ENCODE peak calls at places on chromosomes 4 and X, in five cellular contexts. One of them, this sample, is unnamed.

GRCh38 chr4:153934689-153935017 is 145.8 kb upstream of the SFRP2 start:
- DNase-seq in DND-41: no peak
- DNase-seq in A549: no peak
- DNase-seq in aorta: no peak
- DNase-seq in hepatocyte: no peak
- DNase-seq in this sample: no peak

GRCh38 chr4:21802406-21802805 is 146.2 kb downstream of the KCNIP4 start:
- DNase-seq in DND-41: no peak
- DNase-seq in A549: peak; percentile 5
- DNase-seq in aorta: no peak
- DNase-seq in hepatocyte: no peak
- DNase-seq in this sample: no peak

GRCh38 chr4:148030486-148030885 is 298.6 kb downstream of the ARHGAP10 start:
- DNase-seq in DND-41: no peak
- DNase-seq in A549: no peak
- DNase-seq in aorta: no peak
- DNase-seq in hepatocyte: no peak
- DNase-seq in this sample: no peak

GRCh38 chr4:110032603-110033002 is 119.9 kb downstream of the EGF start:
- DNase-seq in DND-41: peak; percentile 62
- DNase-seq in A549: no peak
- DNase-seq in aorta: no peak
- DNase-seq in hepatocyte: no peak
- DNase-seq in this sample: no peak

GRCh38 chr4:37858877-37859276 is 32.0 kb upstream of the TBC1D1 start:
- DNase-seq in DND-41: no peak
- DNase-seq in A549: no peak
- DNase-seq in aorta: no peak
- DNase-seq in hepatocyte: no peak
- DNase-seq in this sample: no peak

GRCh38 chr4:62454535-62454934 is 1254.4 kb downstream of the ADGRL3 start:
- DNase-seq in DND-41: no peak
- DNase-seq in A549: no peak
- DNase-seq in aorta: no peak
- DNase-seq in hepatocyte: no peak
- DNase-seq in this sample: no peak

GRCh38 chrX:31366076-31366475 is 294.2 kb upstream of the FTHL17 start:
- DNase-seq in DND-41: no peak
- DNase-seq in A549: no peak
- DNase-seq in aorta: no peak
- DNase-seq in hepatocyte: no peak
- DNase-seq in this sample: no peak

GRCh38 chrX:370244-370962 is 16.3 kb downstream of the PPP2R3B start:
- DNase-seq in DND-41: no peak
- DNase-seq in A549: no peak
- DNase-seq in aorta: no peak
- DNase-seq in hepatocyte: no peak
- DNase-seq in this sample: no peak

DNA sequence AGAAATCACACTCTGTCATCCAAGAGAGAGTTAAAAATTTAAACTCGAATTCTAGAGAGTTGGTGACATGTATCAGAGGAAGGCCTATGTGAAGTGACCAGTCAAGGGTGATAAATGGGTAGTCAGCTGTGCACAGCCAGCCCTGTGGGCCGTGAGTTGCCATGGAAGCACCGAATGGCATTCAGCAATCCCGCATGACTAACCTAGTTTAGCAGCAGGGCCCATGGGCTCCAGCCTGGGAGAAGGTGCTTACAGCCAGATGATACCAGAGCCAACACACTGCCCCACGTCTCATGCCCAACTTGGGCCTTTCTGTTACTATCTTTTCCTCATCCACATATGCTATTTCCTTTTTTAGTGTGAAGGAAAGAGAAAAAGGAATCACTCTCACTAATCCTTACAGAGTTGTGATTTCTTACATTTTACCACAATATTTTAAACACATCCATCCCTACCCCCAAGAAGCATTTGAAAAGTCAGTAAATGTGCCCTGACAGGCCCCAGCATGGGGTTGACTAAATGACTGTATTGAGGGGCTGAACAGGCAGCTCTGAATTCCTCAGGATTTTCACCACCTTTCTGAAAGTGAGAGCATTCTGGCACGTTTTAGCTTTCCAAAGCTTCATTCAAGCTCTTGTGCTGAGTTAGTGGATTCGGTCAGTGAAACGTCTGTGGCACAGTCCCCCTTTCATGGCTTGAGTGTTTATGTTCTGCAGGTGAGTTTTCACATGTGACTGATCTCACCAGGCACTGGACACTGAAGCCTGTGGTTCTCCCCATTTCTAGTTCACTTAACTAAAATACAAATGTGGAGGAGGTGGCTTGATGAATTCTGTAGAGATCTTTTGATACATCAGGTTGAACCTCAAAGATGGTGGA is 104.3 kb downstream of the AFF1 start:
- DNase-seq in DND-41: no peak
- DNase-seq in A549: peak; percentile 54
- DNase-seq in aorta: peak; percentile 90
- DNase-seq in hepatocyte: peak; percentile 54
- DNase-seq in this sample: peak; percentile 43
- H3K4me1 ChIP-seq in DND-41: peaks cover 11% of the 10 kb centered on the region
- H3K4me1 ChIP-seq in A549: peaks cover 54% of the 10 kb centered on the region
- H3K4me1 ChIP-seq in aorta: peaks cover 24% of the 10 kb centered on the region
- H3K4me1 ChIP-seq in hepatocyte: peaks cover 15% of the 10 kb centered on the region
- H3K4me1 ChIP-seq in this sample: peaks cover 88% of the 10 kb centered on the region

DNA sequence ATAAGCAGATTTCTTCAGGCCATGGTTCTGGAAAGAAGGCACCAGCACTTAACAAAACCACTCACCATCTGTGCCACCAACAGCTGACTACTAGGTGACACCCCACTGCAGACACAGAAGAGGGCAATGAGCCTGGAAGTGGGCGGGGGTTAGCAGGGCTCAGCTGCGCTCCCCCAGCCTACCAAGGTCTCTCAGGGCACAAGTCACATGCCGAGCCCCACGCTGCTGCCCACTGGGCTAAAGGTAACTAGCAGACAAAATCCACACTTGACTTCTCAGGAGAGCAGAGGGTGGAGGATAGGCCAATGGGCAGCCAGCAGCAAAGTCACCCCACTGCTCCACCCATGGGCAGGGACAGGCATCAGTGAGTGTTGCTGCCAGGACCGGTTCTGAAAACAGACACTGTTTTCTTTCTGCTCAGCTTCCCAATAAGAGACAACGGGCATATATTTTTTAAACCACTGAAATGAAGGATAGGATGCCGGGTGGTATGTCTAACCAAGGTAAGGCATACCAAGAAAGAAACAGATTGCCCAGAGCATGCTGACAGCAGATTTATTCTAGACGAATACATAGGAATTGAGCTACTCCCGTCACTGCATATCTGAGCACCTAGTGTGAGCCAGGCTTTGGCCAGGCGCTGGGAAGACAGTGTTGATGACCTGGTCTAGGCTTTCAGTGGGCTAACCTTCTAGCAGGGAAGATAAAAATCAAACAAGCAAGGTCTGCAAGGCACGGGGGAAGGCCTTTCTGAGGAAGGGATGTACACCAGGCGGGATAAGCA is 20.1 kb downstream of the ACSL1 start:
- DNase-seq in DND-41: no peak
- DNase-seq in A549: no peak
- DNase-seq in aorta: no peak
- DNase-seq in hepatocyte: peak; percentile 57
- DNase-seq in this sample: peak; percentile 44
- H3K4me1 ChIP-seq in DND-41: no peaks in the 10 kb centered on the region
- H3K4me1 ChIP-seq in A549: peaks cover 32% of the 10 kb centered on the region
- H3K4me1 ChIP-seq in aorta: peaks cover 4% of the 10 kb centered on the region
- H3K4me1 ChIP-seq in hepatocyte: peaks cover 47% of the 10 kb centered on the region
- H3K4me1 ChIP-seq in this sample: peaks cover 23% of the 10 kb centered on the region

GRCh38 chr4:119212251-119212963 is at the start of gene USP53:
- DNase-seq in DND-41: no peak
- DNase-seq in A549: peak; percentile 87
- DNase-seq in aorta: peak; percentile 99
- DNase-seq in hepatocyte: peak; percentile 99
- DNase-seq in this sample: peak; percentile 99

GRCh38 chr4:119221412-119221811 is 8.9 kb downstream of the USP53 start:
- DNase-seq in DND-41: no peak
- DNase-seq in A549: no peak
- DNase-seq in aorta: no peak
- DNase-seq in hepatocyte: no peak
- DNase-seq in this sample: no peak

GRCh38 chr4:119212964-119213606 is 572 bp downstream of the USP53 start:
- DNase-seq in DND-41: no peak
- DNase-seq in A549: peak; percentile 68
- DNase-seq in aorta: peak; percentile 96
- DNase-seq in hepatocyte: peak; percentile 90
- DNase-seq in this sample: peak; percentile 85

DNA sequence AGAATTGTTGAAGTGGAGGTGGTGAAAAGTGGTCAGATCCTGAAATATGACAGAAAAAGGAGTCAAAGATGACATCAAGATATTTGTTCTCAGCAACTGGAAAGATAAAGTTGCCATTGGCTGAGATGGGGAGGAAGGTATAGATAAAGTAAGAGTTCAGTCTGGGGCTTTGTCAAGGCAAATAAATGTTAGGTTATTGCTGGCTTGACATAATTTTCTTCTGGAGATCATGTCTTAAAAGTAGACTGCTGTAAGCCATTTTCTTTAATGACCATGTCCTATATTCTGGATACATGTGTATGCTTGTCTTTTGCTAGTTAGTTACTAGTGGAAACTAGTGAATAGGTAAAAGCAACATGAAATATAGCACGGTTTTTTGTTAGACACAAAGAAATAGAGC is 5.6 kb downstream of the USP53 start:
- DNase-seq in DND-41: no peak
- DNase-seq in A549: no peak
- DNase-seq in aorta: no peak
- DNase-seq in hepatocyte: no peak
- DNase-seq in this sample: no peak
- H3K4me1 ChIP-seq in DND-41: no peaks in the 10 kb centered on the region
- H3K4me1 ChIP-seq in A549: peaks cover 36% of the 10 kb centered on the region
- H3K4me1 ChIP-seq in aorta: peaks cover 9% of the 10 kb centered on the region
- H3K4me1 ChIP-seq in hepatocyte: no peaks in the 10 kb centered on the region
- H3K4me1 ChIP-seq in this sample: no peaks in the 10 kb centered on the region

GRCh38 chr4:76993787-76994641 is 44.5 kb downstream of the SEPTIN11 start:
- DNase-seq in DND-41: no peak
- DNase-seq in A549: no peak
- DNase-seq in aorta: no peak
- DNase-seq in hepatocyte: no peak
- DNase-seq in this sample: no peak
- H3K4me1 ChIP-seq in DND-41: peaks cover 16% of the 10 kb centered on the region
- H3K4me1 ChIP-seq in A549: no peaks in the 10 kb centered on the region
- H3K4me1 ChIP-seq in aorta: no peaks in the 10 kb centered on the region
- H3K4me1 ChIP-seq in hepatocyte: no peaks in the 10 kb centered on the region
- H3K4me1 ChIP-seq in this sample: peaks cover under 1% of the 10 kb centered on the region

GRCh38 chr4:123399638-123400358 is 3.2 kb downstream of the SPRY1 start:
- DNase-seq in DND-41: no peak
- DNase-seq in A549: no peak
- DNase-seq in aorta: no peak
- DNase-seq in hepatocyte: no peak
- DNase-seq in this sample: no peak

GRCh38 chr4:123398803-123399637 is 2.4 kb downstream of the SPRY1 start:
- DNase-seq in DND-41: peak; percentile 50
- DNase-seq in A549: peak; percentile 22
- DNase-seq in aorta: peak; percentile 85
- DNase-seq in hepatocyte: peak; percentile 77
- DNase-seq in this sample: peak; percentile 69

GRCh38 chr4:123403205-123403604 is 6.6 kb downstream of the SPRY1 start:
- DNase-seq in DND-41: no peak
- DNase-seq in A549: no peak
- DNase-seq in aorta: no peak
- DNase-seq in hepatocyte: no peak
- DNase-seq in this sample: no peak

GRCh38 chr4:123398151-123398802 is 1.7 kb downstream of the SPRY1 start:
- DNase-seq in DND-41: no peak
- DNase-seq in A549: peak; percentile 24
- DNase-seq in aorta: peak; percentile 91
- DNase-seq in hepatocyte: peak; percentile 92
- DNase-seq in this sample: peak; percentile 83

DNA sequence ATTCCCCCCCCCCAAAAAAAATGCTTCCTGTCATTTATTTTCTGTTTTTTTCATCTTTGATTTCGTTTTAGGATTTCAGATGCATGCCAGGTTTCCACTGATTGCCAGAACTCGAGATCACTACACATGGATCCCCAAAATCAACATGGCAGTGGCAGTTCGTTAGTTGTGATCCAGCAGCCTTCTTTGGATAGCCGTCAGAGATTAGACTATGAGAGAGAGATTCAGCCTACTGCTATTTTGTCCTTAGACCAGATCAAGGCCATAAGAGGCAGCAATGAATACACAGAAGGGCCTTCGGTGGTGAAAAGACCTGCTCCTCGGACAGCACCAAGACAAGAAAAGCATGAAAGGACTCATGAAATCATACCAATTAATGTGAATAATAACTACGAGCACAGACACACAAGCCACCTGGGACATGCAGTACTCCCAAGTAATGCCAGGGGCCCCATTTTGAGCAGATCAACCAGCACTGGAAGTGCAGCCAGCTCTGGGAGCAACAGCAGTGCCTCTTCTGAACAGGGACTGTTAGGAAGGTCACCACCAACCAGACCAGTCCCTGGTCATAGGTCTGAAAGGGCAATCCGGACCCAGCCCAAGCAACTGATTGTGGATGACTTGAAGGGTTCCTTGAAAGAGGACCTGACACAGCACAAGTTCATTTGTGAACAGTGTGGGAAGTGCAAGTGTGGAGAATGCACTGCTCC is 5.0 kb downstream of the SPRY1 start:
- DNase-seq in DND-41: no peak
- DNase-seq in A549: no peak
- DNase-seq in aorta: no peak
- DNase-seq in hepatocyte: no peak
- DNase-seq in this sample: no peak
- H3K4me1 ChIP-seq in DND-41: peaks cover 35% of the 10 kb centered on the region
- H3K4me1 ChIP-seq in A549: no peaks in the 10 kb centered on the region
- H3K4me1 ChIP-seq in aorta: no peaks in the 10 kb centered on the region
- H3K4me1 ChIP-seq in hepatocyte: peaks cover 11% of the 10 kb centered on the region
- H3K4me1 ChIP-seq in this sample: no peaks in the 10 kb centered on the region

DNA sequence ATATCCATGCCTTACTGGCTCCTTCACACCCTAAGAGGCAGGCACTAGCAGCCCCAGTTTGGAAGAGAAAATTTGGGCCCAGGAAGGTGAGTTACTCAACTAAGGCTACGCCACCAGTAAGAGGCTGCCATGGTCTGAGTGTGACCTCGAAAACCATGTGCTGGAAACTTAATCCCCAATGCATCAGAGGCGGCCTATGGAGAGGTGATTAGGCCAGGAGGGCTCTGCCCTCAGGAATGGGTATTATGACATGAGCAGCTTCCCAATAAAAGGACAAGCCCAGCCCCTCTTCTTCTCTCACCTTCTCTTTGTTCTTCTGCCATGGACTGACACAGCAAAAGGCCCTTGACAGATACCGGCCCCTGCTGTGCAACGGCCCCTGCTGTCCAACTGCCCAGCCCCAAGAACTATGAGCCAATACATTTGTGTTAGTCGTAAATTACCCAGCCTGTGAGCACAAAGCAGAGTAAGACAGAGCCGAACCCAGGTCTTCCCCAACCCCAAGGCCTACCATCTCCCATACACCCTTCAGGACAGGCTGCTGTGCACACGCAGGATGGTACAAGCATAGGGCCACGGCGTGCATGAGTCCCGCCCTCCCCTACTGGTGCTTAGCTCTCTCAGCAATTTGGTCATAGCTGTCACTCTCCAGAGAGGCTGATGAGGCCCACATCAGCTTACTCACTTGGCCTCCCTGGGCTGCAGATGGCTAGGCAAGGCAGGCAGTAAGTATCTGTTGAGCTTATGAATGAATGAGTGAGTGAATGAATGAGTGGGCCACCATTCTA is 14.2 kb downstream of the WDR1 start:
- DNase-seq in DND-41: no peak
- DNase-seq in A549: no peak
- DNase-seq in aorta: no peak
- DNase-seq in hepatocyte: no peak
- DNase-seq in this sample: no peak
- H3K4me1 ChIP-seq in DND-41: peaks cover 16% of the 10 kb centered on the region
- H3K4me1 ChIP-seq in A549: peaks cover 36% of the 10 kb centered on the region
- H3K4me1 ChIP-seq in aorta: peaks cover 7% of the 10 kb centered on the region
- H3K4me1 ChIP-seq in hepatocyte: peaks cover 17% of the 10 kb centered on the region
- H3K4me1 ChIP-seq in this sample: peaks cover 51% of the 10 kb centered on the region

This sample was measured in transverse colon.